ENCODE peak calls at places on chromosome 3, in five cellular contexts. U, K, Z, L and E are unnamed samples.

GRCh38 chr3:71926242-71926560 is 141.3 kb upstream of the PROK2 start:
- DNase-seq in U (no peak), K (peak; percentile 26), Z (peak; percentile 2), L (no peak), E (no peak)

GRCh38 chr3:114597012-114597411 is 303.2 kb downstream of the TIGIT start:
- DNase-seq in U (no peak), K (no peak), Z (no peak), L (no peak), E (no peak)

GRCh38 chr3:185363662-185364203 is 797 bp downstream of the MAP3K13 start:
- DNase-seq in K (no peak), Z (no peak), L (no peak), U (no peak), E (peak; percentile 28)

GRCh38 chr3:43222594-43222993 is 63.7 kb upstream of the SNRK start:
- DNase-seq in K (no peak), L (no peak), U (no peak), Z (no peak), E (no peak)

GRCh38 chr3:152097770-152098169 is 171.0 kb upstream of the MBNL1 start:
- DNase-seq in U (no peak), L (no peak), K (no peak), Z (no peak), E (no peak)

GRCh38 chr3:185965496-185965895 is 27.7 kb upstream of the TRA2B start:
- DNase-seq in L (no peak), U (no peak), Z (no peak), K (no peak), E (no peak)

GRCh38 chr3:184746131-184747120 is 34.6 kb upstream of the MAGEF1 start:
- DNase-seq in Z (no peak), U (no peak), L (no peak), K (no peak), E (no peak)

GRCh38 chr3:194671511-194671899 is 486 bp downstream of the LSG1 start:
- DNase-seq in K (peak; percentile 42), L (no peak), Z (peak; percentile 52), U (no peak), E (no peak)

GRCh38 chr3:187520027-187520945 is 149.9 kb downstream of the SST start:
- DNase-seq in U (peak; percentile 84), K (no peak), L (no peak), Z (no peak), E (peak; percentile 77)

GRCh38 chr3:178680037-178680436 is 143.8 kb downstream of the KCNMB2 start:
- DNase-seq in Z (no peak), U (no peak), L (no peak), K (no peak), E (no peak)

GRCh38 chr3:28267984-28268849 is 26.8 kb downstream of the CMC1 start:
- DNase-seq in K (peak; percentile 45), L (peak; percentile 34), U (no peak), Z (no peak), E (no peak)

GRCh38 chr3:104437131-104437750 is 929.5 kb upstream of the ALCAM start:
- DNase-seq in L (no peak), U (no peak), K (peak; percentile 55), Z (peak; percentile 53), E (no peak)

DNA sequence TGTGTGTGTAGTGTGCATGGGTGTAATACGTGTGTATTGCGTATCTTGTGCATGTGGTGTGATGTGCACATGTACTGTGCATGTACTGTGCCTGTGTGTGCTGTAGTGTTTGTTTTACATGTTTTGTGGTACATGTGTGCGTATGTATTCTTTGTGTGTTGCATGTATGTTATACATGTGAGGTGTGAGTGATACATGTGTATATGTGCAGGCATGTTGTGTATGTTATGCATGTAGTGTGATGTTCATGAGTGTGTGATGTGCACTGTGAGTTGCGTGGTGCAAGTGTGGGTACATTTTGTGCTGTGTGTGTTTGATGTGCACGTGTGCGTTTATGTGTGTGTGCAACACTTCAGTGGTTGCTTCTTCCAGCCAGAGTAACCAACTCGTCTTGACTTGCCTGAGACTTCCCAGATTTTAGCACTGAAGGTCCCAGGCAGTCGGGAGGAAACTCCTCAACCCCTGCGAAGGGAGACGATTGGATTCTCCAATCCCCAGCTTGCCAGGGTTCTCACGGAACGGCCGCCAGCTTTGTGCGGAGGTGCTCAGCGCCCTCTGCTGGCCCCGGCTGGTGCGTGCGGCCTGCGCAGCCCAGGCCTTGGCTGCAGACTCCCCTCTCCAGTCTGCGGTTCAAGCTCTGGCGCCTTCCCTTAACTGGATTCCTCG is 3.6 kb downstream of the GALNT15 start:
- DNase-seq in K (peak; percentile 83), L (peak; percentile 85), Z (peak; percentile 86), U (peak; percentile 91), E (peak; percentile 89)
- TF ChIP-seq POLR2A in K (no peak), L (no peak), Z (peak; percentile 67), U (peak; percentile 16), E (no peak)

DNA sequence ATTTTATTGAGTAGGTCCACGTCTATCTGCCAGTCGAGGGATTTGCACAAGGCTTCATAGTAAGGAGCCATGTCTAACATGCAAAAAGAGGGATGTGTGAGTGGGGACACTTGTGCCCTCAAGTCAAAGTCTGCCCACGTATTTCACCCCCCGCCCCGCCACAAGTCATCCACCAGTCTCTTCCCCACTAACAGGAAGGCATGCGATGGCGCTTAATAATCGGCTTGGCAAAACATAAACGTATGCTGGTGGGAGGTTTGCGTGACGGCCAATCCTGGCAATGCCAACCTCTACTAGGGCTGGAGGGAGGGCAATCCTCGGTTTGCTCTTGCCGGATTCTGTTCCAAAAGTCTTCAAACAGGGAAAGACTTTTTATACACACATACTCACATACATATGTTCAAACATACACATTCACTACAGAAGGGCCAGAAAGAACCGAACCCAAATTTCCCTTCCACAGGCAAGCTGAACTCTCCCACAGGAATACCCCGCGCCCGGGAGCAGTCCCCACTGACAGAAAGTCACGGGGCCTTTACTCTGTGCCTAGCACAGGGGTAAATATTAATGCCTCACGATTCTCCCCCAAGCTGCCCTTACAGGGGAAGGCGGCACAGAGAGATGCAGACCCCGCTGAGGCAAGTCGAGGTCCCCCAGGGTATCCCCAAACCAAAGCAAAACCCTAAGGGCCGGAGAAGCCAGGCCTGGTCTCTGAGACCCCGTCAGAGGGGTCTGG is 675 bp downstream of the PSMD6 start:
- DNase-seq in K (no peak), L (peak; percentile 44), Z (no peak), U (no peak), E (peak; percentile 32)
- TF ChIP-seq POLR2A in K (no peak), L (no peak), Z (no peak), U (no peak), E (no peak)

DNA sequence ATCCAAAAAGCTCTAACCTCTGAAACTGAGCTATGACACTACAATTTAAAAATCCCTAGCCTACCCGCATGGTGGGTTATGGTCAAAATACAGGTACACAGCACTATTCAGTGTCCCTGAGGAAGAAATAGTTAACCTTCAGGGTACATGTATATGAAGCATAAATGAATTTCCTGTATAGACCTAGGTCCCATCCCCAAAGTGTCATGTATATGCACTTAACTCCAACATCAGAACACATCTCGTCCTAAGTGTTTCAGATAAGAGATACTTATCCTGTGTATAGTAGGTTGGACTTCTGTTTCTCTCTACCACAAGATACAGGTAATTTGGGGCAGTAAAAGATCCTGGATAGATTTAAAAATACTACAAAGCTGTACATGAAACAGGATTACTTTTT is 6.4 kb downstream of the RPL14 start:
- DNase-seq in K (no peak), L (no peak), U (no peak), Z (no peak), E (no peak)
- TF ChIP-seq POLR2A in K (no peak), L (no peak), U (no peak), Z (peak; percentile 9), E (no peak)

DNA sequence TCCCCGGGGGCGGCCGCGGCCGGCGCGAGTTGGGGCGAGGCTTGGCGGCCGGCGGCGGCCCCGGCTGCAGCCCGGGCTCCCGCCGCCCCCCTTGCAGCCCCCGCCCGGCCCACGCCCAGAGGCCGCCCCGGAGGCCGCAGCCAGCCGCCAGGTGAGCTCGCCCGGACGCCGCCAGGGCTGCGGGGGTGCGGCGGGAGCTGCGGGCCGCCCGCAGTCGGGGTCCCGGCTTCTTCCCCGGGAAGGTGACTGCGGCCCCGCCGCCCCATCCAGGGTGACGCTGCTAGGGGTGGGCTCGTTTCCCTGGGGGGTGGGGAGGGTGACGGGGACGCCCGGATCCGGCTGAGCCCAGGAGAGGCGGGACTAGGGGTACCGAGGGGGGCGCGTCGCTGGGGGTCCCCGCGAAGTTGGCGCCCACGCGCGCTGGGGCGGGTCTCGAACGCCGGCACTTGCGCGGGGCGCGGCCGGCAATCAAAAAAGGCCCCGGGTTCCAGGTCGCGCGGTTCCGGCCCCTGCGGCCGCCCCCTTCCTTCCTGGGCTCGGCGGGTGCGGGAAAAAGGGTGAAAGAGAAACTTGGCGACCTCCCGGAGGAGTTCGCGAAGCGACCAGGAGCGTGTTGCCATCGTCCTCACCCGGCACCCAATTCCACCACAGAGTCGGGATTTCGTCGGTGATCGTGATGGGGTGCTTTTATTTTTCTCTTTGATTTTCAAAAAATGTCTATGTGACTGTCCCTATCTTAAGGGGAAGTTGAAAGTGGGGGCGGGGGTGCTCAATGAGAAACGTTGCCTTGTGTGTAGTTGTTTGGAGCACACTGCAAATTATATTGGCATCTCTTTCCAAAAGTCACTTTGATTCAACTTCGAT is 573 bp downstream of the ATXN7 start:
- DNase-seq in Z (no peak), L (peak; percentile 42), U (peak; percentile 64), K (peak; percentile 13), E (peak; percentile 60)
- TF ChIP-seq POLR2A in Z (no peak), L (no peak), U (no peak), K (peak; percentile 11), E (no peak)

DNA sequence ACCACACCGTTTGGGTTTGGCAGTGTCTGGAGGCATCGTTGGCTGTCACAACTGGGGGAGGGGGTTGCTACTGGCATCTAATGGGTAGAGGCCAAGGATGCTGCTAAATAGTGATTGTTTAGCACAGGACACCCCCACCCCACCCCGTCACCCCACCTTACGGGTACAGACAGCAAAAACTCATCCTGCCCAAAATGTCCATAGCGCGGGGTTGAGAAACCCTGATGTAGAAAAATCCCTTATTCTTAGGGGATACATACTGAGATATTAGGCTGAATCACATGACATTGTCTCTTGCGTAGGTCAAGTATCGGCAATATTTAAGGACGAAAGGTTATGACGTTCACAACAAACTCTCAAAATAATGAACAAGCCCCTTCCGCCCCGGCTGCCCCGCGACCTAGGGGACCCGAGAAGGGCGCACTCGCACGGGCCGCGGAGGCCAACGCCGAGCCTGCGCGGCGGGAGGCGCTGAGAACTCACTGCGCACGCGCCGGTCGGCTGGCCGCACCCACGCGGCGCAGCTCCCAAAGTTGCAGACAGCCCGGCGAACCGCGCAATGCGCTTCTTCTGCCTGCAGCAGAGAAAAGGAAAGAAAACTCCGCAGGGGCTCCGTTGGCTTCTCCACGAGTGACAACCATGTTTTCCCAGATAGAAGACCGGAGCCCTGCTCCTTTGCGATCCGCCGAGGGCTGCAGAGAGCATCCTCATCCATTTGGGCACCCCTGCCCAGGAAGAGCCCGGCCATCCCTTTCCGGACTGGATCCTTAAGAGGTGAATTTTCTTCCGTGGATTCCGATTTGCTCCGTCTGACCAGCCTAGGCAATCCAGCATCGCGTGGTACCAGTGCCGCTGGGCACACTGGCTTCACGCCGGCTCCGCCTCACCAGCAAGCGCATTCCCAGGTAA is 136.8 kb upstream of the CCDC54 start:
- DNase-seq in U (peak; percentile 86), Z (peak; percentile 75), L (peak; percentile 78), K (peak; percentile 72), E (peak; percentile 86)
- TF ChIP-seq POLR2A in U (peak; percentile 74), Z (no peak), L (peak; percentile 34), K (peak; percentile 76), E (peak; percentile 42)

GRCh38 chr3:49723631-49724551 is at the start of gene GMPPB:
- DNase-seq in U (peak; percentile 97), Z (peak; percentile 95), L (peak; percentile 97), K (peak; percentile 94), E (peak; percentile 98)
- TF ChIP-seq POLR2A in U (peak; percentile 73), Z (peak; percentile 82), L (peak; percentile 70), K (peak; percentile 39), E (no peak)

GRCh38 chr3:121660356-121661171 is at the start of gene HCLS1:
- DNase-seq in Z (no peak), L (peak; percentile 53), K (no peak), U (no peak), E (peak; percentile 47)
- TF ChIP-seq POLR2A in Z (no peak), L (peak; percentile 31), K (no peak), U (no peak), E (no peak)